ENCODE peak calls at places on chromosomes 16 and 17, in ten cellular contexts. V is activated naive CD8-positive, alpha-beta T cell treated with anti-CD3 and anti-CD28 coated beads, Interleukin-2, amount 50 U/mL, for 24 hours; T is RWPE1; P is KBM-7; M is skeletal muscle cell; R is ELF-1; O is endodermal cell; L is DMS153; Y is stimulated activated CD8-positive, alpha-beta memory T cell treated with anti-CD3 and anti-CD28 coated beads, Interleukin-4, amount 100 ng/mL, for 1 hour; B is NB4. N is an unnamed sample.

GRCh38 chr16:18827890-18828289 is 26.5 kb upstream of the ARL6IP1 start:
- DNase-seq in O (no peak), B (no peak), Y (no peak), L (no peak), T (no peak), P (no peak), M (no peak), R (no peak), V (no peak), N (no peak)

GRCh38 chr17:49193513-49194296 is 16.7 kb downstream of the GNGT2 start:
- DNase-seq in B (peak; percentile 80), T (peak; percentile 20), P (peak; percentile 86), Y (no peak), R (peak; percentile 65), L (peak; percentile 19), V (peak; percentile 35), M (peak; percentile 36), O (peak; percentile 86), N (peak; percentile 68)

GRCh38 chr16:23768581-23768980 is 13.8 kb downstream of the CHP2 start:
- DNase-seq in O (peak; percentile 8), B (no peak), M (no peak), T (peak; percentile 81), Y (no peak), R (no peak), P (no peak), V (no peak), L (no peak), N (no peak)

GRCh38 chr17:29066053-29066452 is 23.1 kb downstream of the PIPOX start:
- DNase-seq in T (no peak), V (no peak), L (no peak), B (no peak), R (no peak), O (no peak), M (no peak), Y (no peak), P (no peak), N (no peak)

GRCh38 chr17:29561541-29562517 is 5.0 kb downstream of the ABHD15 start:
- DNase-seq in T (no peak), R (no peak), P (peak; percentile 32), B (no peak), Y (no peak), O (peak; percentile 46), M (no peak), L (no peak), V (no peak), N (no peak)

GRCh38 chr17:76307299-76307965 is 644 bp downstream of the QRICH2 start:
- DNase-seq in L (no peak), B (no peak), T (no peak), P (no peak), V (no peak), O (peak; percentile 49), R (no peak), Y (no peak), M (no peak), N (no peak)

GRCh38 chr16:81497690-81498089 is 53.1 kb downstream of the CMIP start:
- DNase-seq in B (no peak), V (no peak), Y (no peak), T (no peak), M (no peak), P (peak; percentile 25), R (no peak), L (no peak), O (no peak), N (no peak)

GRCh38 chr16:4972938-4973587 is 14.9 kb downstream of the SEC14L5 start:
- DNase-seq in T (no peak), L (no peak), M (no peak), B (no peak), R (no peak), V (no peak), P (peak; percentile 29), Y (no peak), O (no peak), N (no peak)

GRCh38 chr17:29176500-29177351 is 3.5 kb downstream of the MYO18A start:
- DNase-seq in R (peak; percentile 74), Y (no peak), M (no peak), V (peak; percentile 53), T (peak; percentile 72), P (peak; percentile 62), O (peak; percentile 91), L (peak; percentile 53), B (peak; percentile 71), N (peak; percentile 56)

GRCh38 chr16:12002447-12003006 is 26.0 kb downstream of the SNX29 start:
- DNase-seq in O (no peak), V (no peak), L (peak; percentile 86), B (no peak), M (no peak), T (peak; percentile 15), P (no peak), Y (no peak), R (no peak), N (no peak)

GRCh38 chr17:38451840-38452529 is 23.7 kb downstream of the ARHGAP23 start:
- DNase-seq in P (peak; percentile 92), B (peak; percentile 51), M (peak; percentile 76), R (peak; percentile 82), Y (no peak), L (no peak), O (peak; percentile 96), V (no peak), T (peak; percentile 91), N (no peak)

GRCh38 chr16:53456625-53457024 is 22.4 kb downstream of the RBL2 start:
- DNase-seq in V (no peak), T (no peak), O (no peak), R (no peak), L (no peak), P (peak; percentile 41), M (no peak), B (peak; percentile 45), Y (peak; percentile 11), N (no peak)

GRCh38 chr17:79742951-79743476 is 12.3 kb downstream of the ENPP7 start:
- DNase-seq in Y (no peak), B (no peak), T (no peak), L (no peak), V (no peak), M (no peak), P (no peak), O (no peak), R (peak; percentile 69), N (no peak)

GRCh38 chr17:37493249-37494027 is 3.7 kb downstream of the DUSP14 start:
- DNase-seq in Y (no peak), T (no peak), M (peak; percentile 55), B (no peak), P (no peak), O (no peak), V (no peak), R (no peak), L (no peak), N (no peak)

GRCh38 chr17:68600123-68600880 is 865 bp downstream of the FAM20A start:
- DNase-seq in P (peak; percentile 30), O (peak; percentile 92), Y (no peak), T (no peak), L (no peak), M (no peak), B (no peak), V (no peak), R (peak; percentile 80), N (no peak)

N was measured in AML-193.